ENCODE peak calls at places on chromosomes 2 and 18, in five cellular contexts. I is IMR-90, E is neuronal stem cell, R is mesenchymal stem cell, N is H1. D is an unnamed sample.

GRCh38 chr2:187541086-187542085 is 12.8 kb downstream of the TFPI start:
- DNase-seq in I (peak), E (no peak), R (peak), N (no peak), D (no peak)

GRCh38 chr2:11809586-11810236 is 63.3 kb downstream of the LPIN1 start:
- DNase-seq in I (no peak), E (no peak), R (no peak), N (no peak), D (no peak)

GRCh38 chr2:37800176-37800835 is 124.8 kb upstream of the RMDN2 start:
- DNase-seq in I (no peak), E (no peak), R (no peak), N (no peak), D (no peak)

GRCh38 chr2:145198555-145198954 is 678.6 kb upstream of the ZEB2 start:
- DNase-seq in I (no peak), E (no peak), R (no peak), N (no peak), D (no peak)

GRCh38 chr2:2787301-2787907 is 456.3 kb upstream of the MYT1L start:
- DNase-seq in I (no peak), E (no peak), R (no peak), N (no peak), D (peak)

GRCh38 chr2:23434721-23435121 is 49.7 kb downstream of the KLHL29 start:
- DNase-seq in I (peak), E (no peak), R (peak), N (peak), D (peak)

GRCh38 chr2:170170281-170171035 is 7.5 kb upstream of the MYO3B start:
- DNase-seq in I (no peak), E (no peak), R (no peak), N (no peak), D (no peak)

GRCh38 chr2:240577281-240578109 is 9.0 kb upstream of the CAPN10 start:
- DNase-seq in I (no peak), E (no peak), R (no peak), N (no peak), D (no peak)

GRCh38 chr2:223779877-223780276 is 57.5 kb downstream of the AP1S3 start:
- DNase-seq in I (peak), E (no peak), R (peak), N (peak), D (peak)

GRCh38 chr18:74551936-74552555 is 17.7 kb downstream of the CNDP1 start:
- DNase-seq in I (peak), E (peak), R (peak), N (peak), D (peak)

GRCh38 chr2:101485856-101486255 is 10.9 kb upstream of the RFX8 start:
- DNase-seq in I (no peak), E (no peak), R (no peak), N (no peak), D (no peak)

GRCh38 chr18:32919799-32920198 is 147.0 kb upstream of the KLHL14 start:
- DNase-seq in I (no peak), E (peak), R (no peak), N (peak), D (peak)

GRCh38 chr18:74183110-74183509 is 34.8 kb downstream of the TIMM21 start:
- DNase-seq in I (no peak), E (no peak), R (no peak), N (no peak), D (no peak)

GRCh38 chr2:232235716-232236115 is 142.8 kb upstream of the ALPP start:
- DNase-seq in I (peak), E (peak), R (peak), N (no peak), D (peak)

GRCh38 chr2:217785544-217786045 is 217.2 kb downstream of the TNS1 start:
- DNase-seq in I (peak), E (peak), R (peak), N (peak), D (peak)

GRCh38 chr18:58247363-58247834 is 203.4 kb downstream of the NEDD4L start:
- DNase-seq in I (peak), E (no peak), R (no peak), N (peak), D (peak)

GRCh38 chr18:51803029-51803428 is 537.0 kb upstream of the DCC start:
- DNase-seq in I (no peak), E (no peak), R (no peak), N (no peak), D (no peak)

GRCh38 chr2:10688921-10689807 is 611 bp downstream of the NOL10 start:
- DNase-seq in I (no peak), E (peak), R (no peak), N (no peak), D (no peak)

GRCh38 chr2:235390816-235391194 is 103.0 kb upstream of the AGAP1 start:
- DNase-seq in I (no peak), E (no peak), R (no peak), N (no peak), D (no peak)

GRCh38 chr2:175805442-175806114 is 196.5 kb downstream of the LNPK start:
- DNase-seq in I (no peak), E (no peak), R (peak), N (no peak), D (peak)

GRCh38 chr2:172239944-172240590 is 137.4 kb upstream of the DLX2 start:
- DNase-seq in I (peak), E (no peak), R (no peak), N (no peak), D (no peak)

GRCh38 chr2:152715854-152716428 is 1.3 kb downstream of the PRPF40A start:
- DNase-seq in I (peak), E (no peak), R (peak), N (no peak), D (peak)

GRCh38 chr2:30421551-30422436 is 25.3 kb upstream of the LCLAT1 start:
- DNase-seq in I (peak), E (no peak), R (peak), N (no peak), D (peak)

GRCh38 chr2:236341721-236342120 is 77.5 kb upstream of the ASB18 start:
- DNase-seq in I (no peak), E (peak), R (no peak), N (peak), D (no peak)

GRCh38 chr2:79702934-79703333 is 190.1 kb downstream of the CTNNA2 start:
- DNase-seq in I (no peak), E (no peak), R (peak), N (no peak), D (no peak)

GRCh38 chr2:10188211-10188610 is 65.7 kb downstream of the RRM2 start:
- DNase-seq in I (peak), E (no peak), R (peak), N (no peak), D (peak)

GRCh38 chr2:215466097-215466909 is 30.4 kb upstream of the FN1 start:
- DNase-seq in I (peak), E (no peak), R (no peak), N (no peak), D (no peak)

GRCh38 chr18:29041976-29042375 is 865.0 kb upstream of the CDH2 start:
- DNase-seq in I (no peak), E (no peak), R (no peak), N (no peak), D (no peak)

GRCh38 chr18:905948-906415 is 1.3 kb downstream of the ADCYAP1 start:
- DNase-seq in I (no peak), E (no peak), R (no peak), N (no peak), D (peak)

GRCh38 chr2:189608799-189609422 is 28.3 kb upstream of the SLC40A1 start:
- DNase-seq in I (peak), E (no peak), R (no peak), N (no peak), D (no peak)

GRCh38 chr2:31688282-31688681 is 107.5 kb upstream of the SRD5A2 start:
- DNase-seq in I (no peak), E (no peak), R (peak), N (no peak), D (peak)

GRCh38 chr18:9737814-9738160 is 29.7 kb downstream of the RAB31 start:
- DNase-seq in I (no peak), E (no peak), R (no peak), N (no peak), D (no peak)

DNA sequence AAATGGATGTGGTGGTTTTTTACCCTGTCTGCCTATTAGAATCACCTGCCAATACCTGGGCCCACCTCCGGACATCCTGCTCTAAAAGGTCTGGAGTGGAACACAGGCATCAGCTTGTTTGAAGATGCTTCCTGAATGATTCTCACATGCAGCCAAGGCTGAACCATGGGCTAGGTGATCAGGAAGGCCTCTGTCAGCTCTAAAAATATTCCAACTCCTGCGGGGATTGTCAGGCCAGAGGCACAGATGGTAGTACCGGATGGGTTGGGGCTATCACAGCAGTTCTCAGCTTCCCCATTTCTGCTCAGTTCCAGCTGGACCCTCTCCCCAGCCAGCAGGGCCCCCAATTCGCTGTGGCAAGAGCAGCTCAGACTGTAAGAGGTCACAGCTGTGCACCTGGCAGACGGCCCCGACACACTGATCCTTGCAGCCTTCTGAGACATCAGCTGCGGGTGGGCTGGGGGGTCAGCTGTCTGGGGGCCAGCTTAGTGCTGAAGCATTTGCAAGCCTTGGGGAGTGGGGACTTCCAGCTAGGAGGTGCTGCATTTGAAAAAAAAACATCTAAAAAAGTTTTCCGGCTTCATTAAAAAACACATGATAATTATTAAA is 43.6 kb upstream of the TCF7L1 start:
- DNase-seq in I (no peak), E (no peak), R (no peak), N (peak), D (no peak)
- H2BK15ac ChIP-seq in I (no peak), E (no peak), R (no peak), N (no peak), D (no peak)

DNA sequence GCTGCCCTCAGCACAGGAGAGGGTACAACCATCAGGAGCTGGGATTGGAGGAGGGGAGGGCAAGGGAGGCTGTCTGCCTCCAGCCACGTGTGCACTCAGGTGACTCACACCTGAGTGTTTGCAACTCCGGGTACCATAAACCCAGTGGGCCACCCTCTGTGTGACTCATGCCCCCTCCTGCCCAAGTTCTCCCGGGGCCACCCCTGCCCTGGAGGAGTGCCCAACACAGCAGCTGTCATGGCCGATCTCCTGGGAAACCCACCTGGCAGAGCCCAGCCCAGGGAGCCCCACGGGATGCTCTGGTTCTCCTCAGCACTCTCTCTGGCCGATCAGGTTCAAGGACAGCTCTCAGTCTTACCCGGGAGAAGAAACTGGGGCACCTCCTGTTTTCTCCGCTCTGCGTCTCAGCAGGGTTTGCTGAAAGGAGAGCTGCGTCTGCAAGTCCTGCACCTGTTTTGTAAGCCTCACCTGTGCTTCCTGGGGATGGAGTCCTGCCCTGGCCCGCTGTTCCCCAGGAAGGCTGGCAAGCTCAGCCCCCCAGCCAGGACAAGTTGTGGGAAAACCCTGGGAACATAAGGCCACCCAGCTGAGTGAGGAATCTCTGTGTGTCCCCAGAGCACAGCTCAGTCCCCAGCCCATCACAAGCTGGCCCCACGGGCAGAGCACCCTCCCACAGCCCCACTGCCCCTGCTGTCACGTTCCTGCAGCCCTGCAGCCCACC is 44.0 kb upstream of the UBE2F start:
- DNase-seq in I (no peak), E (no peak), R (no peak), N (no peak), D (no peak)
- H3K4me3 ChIP-seq in I (no peak), E (no peak), R (peak), N (no peak), D (no peak)

DNA sequence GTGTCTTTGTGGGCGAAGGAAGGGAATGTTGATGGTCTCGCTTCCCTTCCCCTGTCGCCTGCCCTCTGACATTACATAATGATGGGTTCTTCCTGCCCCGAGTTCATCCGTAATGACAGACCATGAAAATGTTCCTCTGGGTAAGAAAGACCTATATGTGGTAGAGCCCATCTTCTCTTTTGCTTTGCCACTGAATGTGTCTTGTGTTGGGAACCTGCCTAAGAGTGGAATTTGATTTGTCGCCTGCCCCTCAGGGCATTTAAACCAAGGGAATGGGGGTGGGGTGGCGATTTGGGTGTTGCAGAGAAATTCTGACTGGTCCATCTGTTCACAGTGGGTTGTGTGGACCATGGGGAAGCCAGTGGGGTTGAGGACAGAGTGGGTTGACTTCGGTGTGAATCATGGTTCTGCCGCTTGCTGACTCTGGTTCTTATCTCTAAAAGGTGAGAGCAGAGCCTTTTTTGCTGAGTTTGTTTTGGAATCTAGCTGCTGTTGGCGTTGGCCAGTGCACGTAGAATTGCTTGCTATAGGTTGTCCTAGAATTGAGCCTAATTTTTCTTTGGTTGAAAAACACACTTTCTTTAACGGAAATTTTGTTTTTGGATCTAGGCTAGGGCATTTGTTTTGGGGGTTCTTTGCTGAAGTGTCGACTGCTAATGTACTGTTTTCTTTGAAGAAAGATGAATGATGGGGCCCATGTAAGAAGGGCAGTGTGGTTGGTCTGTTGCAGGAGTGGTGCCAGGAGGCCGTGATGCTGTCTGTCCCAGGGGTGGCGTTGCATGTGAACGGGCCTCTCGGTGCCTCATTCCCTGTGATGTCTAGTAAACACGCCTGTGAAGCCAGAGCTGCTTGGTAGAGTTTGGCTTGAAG is 1.3 kb downstream of the INPP4A start:
- DNase-seq in I (no peak), E (no peak), R (no peak), N (no peak), D (peak)
- H2BK120ac ChIP-seq in I (no peak), E (no peak), R (no peak), N (no peak), D (no peak)

DNA sequence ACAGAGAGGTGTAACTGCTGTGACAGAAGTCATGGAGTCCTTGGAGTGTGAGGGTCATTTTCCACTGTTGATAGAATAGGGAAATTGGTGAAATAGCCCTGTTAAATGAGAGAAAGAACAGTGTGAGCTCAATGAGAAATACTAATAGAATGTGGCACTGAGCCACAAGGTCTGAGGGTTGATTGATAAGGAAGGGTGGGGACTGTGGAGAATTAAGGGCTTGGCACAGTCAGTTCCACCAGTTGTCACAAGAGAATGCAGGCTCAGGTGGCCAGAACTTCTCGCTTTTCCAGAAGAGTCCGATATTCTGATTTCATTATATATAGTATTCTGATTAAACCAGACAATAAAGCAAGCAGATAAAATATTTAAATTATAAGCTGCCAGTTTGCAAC is 9.1 kb upstream of the IL1RN start:
- DNase-seq in I (no peak), E (no peak), R (no peak), N (no peak), D (no peak)
- H2BK15ac ChIP-seq in I (no peak), E (no peak), R (no peak), N (no peak), D (no peak)

GRCh38 chr2:14633451-14634211 is 1.1 kb downstream of the LRATD1 start:
- DNase-seq in I (no peak), E (peak), R (no peak), N (peak), D (peak)

GRCh38 chr2:14633031-14633430 is 514 bp downstream of the LRATD1 start:
- DNase-seq in I (no peak), E (no peak), R (peak), N (peak), D (peak)

GRCh38 chr2:14632133-14632936 is at the start of gene LRATD1:
- DNase-seq in I (peak), E (peak), R (peak), N (peak), D (peak)

GRCh38 chr2:14634223-14634884 is 1.8 kb downstream of the LRATD1 start:
- DNase-seq in I (peak), E (peak), R (peak), N (peak), D (peak)

GRCh38 chr2:14631676-14632075 is 841 bp upstream of the LRATD1 start:
- DNase-seq in I (no peak), E (no peak), R (no peak), N (no peak), D (no peak)
- H3K4me3 ChIP-seq in I (no peak), E (no peak), R (peak), N (peak), D (no peak)

DNA sequence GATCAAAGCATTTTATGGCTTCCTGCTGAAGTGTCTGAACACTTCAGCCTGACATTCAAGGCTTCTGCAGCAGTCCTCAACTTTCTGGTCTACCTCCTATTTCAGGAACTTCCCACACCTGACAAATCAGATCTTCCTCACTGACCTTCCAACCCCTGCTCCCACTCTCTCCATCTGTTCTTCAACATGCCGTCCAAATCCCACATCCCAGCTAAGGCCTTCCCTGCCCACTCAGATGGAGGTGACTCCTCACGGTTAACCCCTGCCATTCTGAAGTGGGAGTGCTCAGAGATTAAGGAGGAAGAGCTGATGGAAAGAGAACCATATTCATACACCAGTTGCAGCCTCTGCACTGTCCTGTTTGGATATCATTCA is 104.8 kb downstream of the POLR1A start:
- DNase-seq in I (no peak), E (no peak), R (no peak), N (no peak), D (no peak)
- H2BK120ac ChIP-seq in I (peak), E (no peak), R (no peak), N (no peak), D (no peak)

GRCh38 chr18:12751503-12751884 is 48.7 kb downstream of the PSMG2 start:
- DNase-seq in I (no peak), E (no peak), R (no peak), N (no peak), D (no peak)
- H2BK15ac ChIP-seq in I (no peak), E (no peak), R (no peak), N (no peak), D (no peak)